ENCODE peak calls at places on chromosome 21, in nine cellular contexts. One of them, this sample, is unnamed.

GRCh38 chr21:31233711-31234110 is 110.3 kb downstream of the TIAM1 start:
- DNase-seq in CD4-positive, alpha-beta T cell: no peak
- DNase-seq in activated T-cell treated with anti-CD3 and anti-CD28 coated beads for 1 hour: no peak
- DNase-seq in NCI-H2029 treated with DMSO at 0.1 percent for 48 hours: no peak
- DNase-seq in right atrium auricular region: no peak
- DNase-seq in stimulated activated CD8-positive, alpha-beta memory T cell treated with anti-CD3 and anti-CD28 coated beads, Interleukin-15, amount 100 ng/mL, for 48 hours: no peak
- DNase-seq in cardiac muscle cell: no peak
- DNase-seq in GM23338: no peak
- DNase-seq in GM19239: no peak
- DNase-seq in this sample: no peak

GRCh38 chr21:39670741-39671140 is 58.0 kb downstream of the B3GALT5 start:
- DNase-seq in CD4-positive, alpha-beta T cell: no peak
- DNase-seq in activated T-cell treated with anti-CD3 and anti-CD28 coated beads for 1 hour: no peak
- DNase-seq in NCI-H2029 treated with DMSO at 0.1 percent for 48 hours: peak
- DNase-seq in right atrium auricular region: no peak
- DNase-seq in stimulated activated CD8-positive, alpha-beta memory T cell treated with anti-CD3 and anti-CD28 coated beads, Interleukin-15, amount 100 ng/mL, for 48 hours: no peak
- DNase-seq in cardiac muscle cell: no peak
- DNase-seq in GM23338: no peak
- DNase-seq in GM19239: no peak
- DNase-seq in this sample: no peak

GRCh38 chr21:41733951-41734689 is 32.7 kb downstream of the RIPK4 start:
- DNase-seq in CD4-positive, alpha-beta T cell: no peak
- DNase-seq in activated T-cell treated with anti-CD3 and anti-CD28 coated beads for 1 hour: no peak
- DNase-seq in NCI-H2029 treated with DMSO at 0.1 percent for 48 hours: no peak
- DNase-seq in right atrium auricular region: no peak
- DNase-seq in stimulated activated CD8-positive, alpha-beta memory T cell treated with anti-CD3 and anti-CD28 coated beads, Interleukin-15, amount 100 ng/mL, for 48 hours: no peak
- DNase-seq in cardiac muscle cell: no peak
- DNase-seq in GM23338: no peak
- DNase-seq in GM19239: no peak
- DNase-seq in this sample: no peak

GRCh38 chr21:25867041-25867440 is 132.3 kb downstream of the GABPA start:
- DNase-seq in CD4-positive, alpha-beta T cell: no peak
- DNase-seq in activated T-cell treated with anti-CD3 and anti-CD28 coated beads for 1 hour: no peak
- DNase-seq in NCI-H2029 treated with DMSO at 0.1 percent for 48 hours: no peak
- DNase-seq in right atrium auricular region: no peak
- DNase-seq in stimulated activated CD8-positive, alpha-beta memory T cell treated with anti-CD3 and anti-CD28 coated beads, Interleukin-15, amount 100 ng/mL, for 48 hours: no peak
- DNase-seq in cardiac muscle cell: no peak
- DNase-seq in GM23338: no peak
- DNase-seq in GM19239: no peak
- DNase-seq in this sample: no peak

GRCh38 chr21:32135401-32136363 is 143.2 kb downstream of the MIS18A start:
- DNase-seq in CD4-positive, alpha-beta T cell: no peak
- DNase-seq in activated T-cell treated with anti-CD3 and anti-CD28 coated beads for 1 hour: no peak
- DNase-seq in NCI-H2029 treated with DMSO at 0.1 percent for 48 hours: no peak
- DNase-seq in right atrium auricular region: no peak
- DNase-seq in stimulated activated CD8-positive, alpha-beta memory T cell treated with anti-CD3 and anti-CD28 coated beads, Interleukin-15, amount 100 ng/mL, for 48 hours: no peak
- DNase-seq in cardiac muscle cell: no peak
- DNase-seq in GM23338: no peak
- DNase-seq in GM19239: no peak
- DNase-seq in this sample: no peak

GRCh38 chr21:44406953-44407352 is 48.4 kb upstream of the LRRC3 start:
- DNase-seq in CD4-positive, alpha-beta T cell: no peak
- DNase-seq in activated T-cell treated with anti-CD3 and anti-CD28 coated beads for 1 hour: no peak
- DNase-seq in NCI-H2029 treated with DMSO at 0.1 percent for 48 hours: no peak
- DNase-seq in right atrium auricular region: no peak
- DNase-seq in stimulated activated CD8-positive, alpha-beta memory T cell treated with anti-CD3 and anti-CD28 coated beads, Interleukin-15, amount 100 ng/mL, for 48 hours: no peak
- DNase-seq in cardiac muscle cell: no peak
- DNase-seq in GM23338: no peak
- DNase-seq in GM19239: no peak
- DNase-seq in this sample: no peak

GRCh38 chr21:46622226-46622625 is 13.2 kb upstream of the PRMT2 start:
- DNase-seq in CD4-positive, alpha-beta T cell: peak
- DNase-seq in activated T-cell treated with anti-CD3 and anti-CD28 coated beads for 1 hour: no peak
- DNase-seq in NCI-H2029 treated with DMSO at 0.1 percent for 48 hours: no peak
- DNase-seq in right atrium auricular region: no peak
- DNase-seq in stimulated activated CD8-positive, alpha-beta memory T cell treated with anti-CD3 and anti-CD28 coated beads, Interleukin-15, amount 100 ng/mL, for 48 hours: no peak
- DNase-seq in cardiac muscle cell: peak
- DNase-seq in GM23338: peak
- DNase-seq in GM19239: no peak
- DNase-seq in this sample: no peak

GRCh38 chr21:46517361-46517760 is 58.7 kb downstream of the DIP2A start:
- DNase-seq in CD4-positive, alpha-beta T cell: no peak
- DNase-seq in activated T-cell treated with anti-CD3 and anti-CD28 coated beads for 1 hour: no peak
- DNase-seq in NCI-H2029 treated with DMSO at 0.1 percent for 48 hours: no peak
- DNase-seq in right atrium auricular region: no peak
- DNase-seq in stimulated activated CD8-positive, alpha-beta memory T cell treated with anti-CD3 and anti-CD28 coated beads, Interleukin-15, amount 100 ng/mL, for 48 hours: no peak
- DNase-seq in cardiac muscle cell: peak
- DNase-seq in GM23338: no peak
- DNase-seq in GM19239: no peak
- DNase-seq in this sample: no peak

GRCh38 chr21:37006521-37007291 is at the start of gene RIPPLY3:
- DNase-seq in CD4-positive, alpha-beta T cell: peak
- DNase-seq in activated T-cell treated with anti-CD3 and anti-CD28 coated beads for 1 hour: no peak
- DNase-seq in NCI-H2029 treated with DMSO at 0.1 percent for 48 hours: peak
- DNase-seq in right atrium auricular region: no peak
- DNase-seq in stimulated activated CD8-positive, alpha-beta memory T cell treated with anti-CD3 and anti-CD28 coated beads, Interleukin-15, amount 100 ng/mL, for 48 hours: no peak
- DNase-seq in cardiac muscle cell: peak
- DNase-seq in GM23338: peak
- DNase-seq in GM19239: peak
- DNase-seq in this sample: no peak

GRCh38 chr21:30426732-30427131 is 1.0 kb upstream of the KRTAP13-3 start:
- DNase-seq in CD4-positive, alpha-beta T cell: no peak
- DNase-seq in activated T-cell treated with anti-CD3 and anti-CD28 coated beads for 1 hour: no peak
- DNase-seq in NCI-H2029 treated with DMSO at 0.1 percent for 48 hours: no peak
- DNase-seq in right atrium auricular region: no peak
- DNase-seq in stimulated activated CD8-positive, alpha-beta memory T cell treated with anti-CD3 and anti-CD28 coated beads, Interleukin-15, amount 100 ng/mL, for 48 hours: no peak
- DNase-seq in cardiac muscle cell: no peak
- DNase-seq in GM23338: peak
- DNase-seq in GM19239: no peak
- DNase-seq in this sample: no peak

GRCh38 chr21:43600642-43601397 is 58.5 kb downstream of the HSF2BP start:
- DNase-seq in CD4-positive, alpha-beta T cell: no peak
- DNase-seq in activated T-cell treated with anti-CD3 and anti-CD28 coated beads for 1 hour: no peak
- DNase-seq in NCI-H2029 treated with DMSO at 0.1 percent for 48 hours: no peak
- DNase-seq in right atrium auricular region: no peak
- DNase-seq in stimulated activated CD8-positive, alpha-beta memory T cell treated with anti-CD3 and anti-CD28 coated beads, Interleukin-15, amount 100 ng/mL, for 48 hours: no peak
- DNase-seq in cardiac muscle cell: peak
- DNase-seq in GM23338: no peak
- DNase-seq in GM19239: no peak
- DNase-seq in this sample: no peak

GRCh38 chr21:43291347-43291950 is 122.6 kb downstream of the CRYAA start:
- DNase-seq in CD4-positive, alpha-beta T cell: no peak
- DNase-seq in activated T-cell treated with anti-CD3 and anti-CD28 coated beads for 1 hour: no peak
- DNase-seq in NCI-H2029 treated with DMSO at 0.1 percent for 48 hours: no peak
- DNase-seq in right atrium auricular region: no peak
- DNase-seq in stimulated activated CD8-positive, alpha-beta memory T cell treated with anti-CD3 and anti-CD28 coated beads, Interleukin-15, amount 100 ng/mL, for 48 hours: no peak
- DNase-seq in cardiac muscle cell: no peak
- DNase-seq in GM23338: no peak
- DNase-seq in GM19239: no peak
- DNase-seq in this sample: no peak

GRCh38 chr21:26179501-26179900 is 8.9 kb upstream of the APP start:
- DNase-seq in CD4-positive, alpha-beta T cell: no peak
- DNase-seq in activated T-cell treated with anti-CD3 and anti-CD28 coated beads for 1 hour: no peak
- DNase-seq in NCI-H2029 treated with DMSO at 0.1 percent for 48 hours: no peak
- DNase-seq in right atrium auricular region: no peak
- DNase-seq in stimulated activated CD8-positive, alpha-beta memory T cell treated with anti-CD3 and anti-CD28 coated beads, Interleukin-15, amount 100 ng/mL, for 48 hours: no peak
- DNase-seq in cardiac muscle cell: peak
- DNase-seq in GM23338: no peak
- DNase-seq in GM19239: no peak
- DNase-seq in this sample: no peak